ENCODE peak calls at places on chromosomes 12 and 14, in eight cellular contexts. One of them, this sample, is unnamed.

GRCh38 chr12:53078425-53079225 is 565 bp downstream of the SPRYD3 start:
- DNase-seq in fibroblast of the aortic adventitia: peak; percentile 46
- DNase-seq in CD8-positive, alpha-beta T cell: peak; percentile 45
- DNase-seq in lower leg skin: peak; percentile 36
- DNase-seq in IMR-90: peak; percentile 29
- DNase-seq in body of pancreas: peak; percentile 61
- DNase-seq in AG10803: peak; percentile 51
- DNase-seq in BE2C: no peak
- DNase-seq in this sample: no peak

GRCh38 chr14:26596722-26597030 is 1.2 kb downstream of the NOVA1 start:
- DNase-seq in fibroblast of the aortic adventitia: peak; percentile 34
- DNase-seq in AG10803: no peak
- DNase-seq in IMR-90: peak; percentile 1
- DNase-seq in CD8-positive, alpha-beta T cell: no peak
- DNase-seq in BE2C: peak; percentile 17
- DNase-seq in body of pancreas: peak; percentile 11
- DNase-seq in lower leg skin: no peak
- DNase-seq in this sample: peak; percentile 12

GRCh38 chr14:72518809-72519377 is 375.0 kb downstream of the DPF3 start:
- DNase-seq in lower leg skin: no peak
- DNase-seq in body of pancreas: no peak
- DNase-seq in BE2C: no peak
- DNase-seq in AG10803: no peak
- DNase-seq in CD8-positive, alpha-beta T cell: peak; percentile 31
- DNase-seq in fibroblast of the aortic adventitia: no peak
- DNase-seq in IMR-90: no peak
- DNase-seq in this sample: no peak

GRCh38 chr12:109389146-109389545 is 41.4 kb downstream of the MYO1H start:
- DNase-seq in fibroblast of the aortic adventitia: no peak
- DNase-seq in AG10803: no peak
- DNase-seq in BE2C: peak; percentile 71
- DNase-seq in body of pancreas: no peak
- DNase-seq in CD8-positive, alpha-beta T cell: no peak
- DNase-seq in IMR-90: no peak
- DNase-seq in lower leg skin: no peak
- DNase-seq in this sample: no peak

GRCh38 chr12:28235985-28236384 is 45.7 kb downstream of the CCDC91 start:
- DNase-seq in lower leg skin: no peak
- DNase-seq in body of pancreas: no peak
- DNase-seq in CD8-positive, alpha-beta T cell: no peak
- DNase-seq in fibroblast of the aortic adventitia: no peak
- DNase-seq in AG10803: no peak
- DNase-seq in IMR-90: no peak
- DNase-seq in BE2C: no peak
- DNase-seq in this sample: no peak

GRCh38 chr12:6426882-6427671 is 17.7 kb upstream of the CD27 start:
- DNase-seq in IMR-90: no peak
- DNase-seq in CD8-positive, alpha-beta T cell: peak; percentile 68
- DNase-seq in body of pancreas: no peak
- DNase-seq in fibroblast of the aortic adventitia: no peak
- DNase-seq in AG10803: no peak
- DNase-seq in BE2C: no peak
- DNase-seq in lower leg skin: no peak
- DNase-seq in this sample: no peak

GRCh38 chr14:44963775-44964380 is 1.9 kb downstream of the TOGARAM1 start:
- DNase-seq in IMR-90: no peak
- DNase-seq in body of pancreas: no peak
- DNase-seq in lower leg skin: no peak
- DNase-seq in BE2C: peak; percentile 49
- DNase-seq in fibroblast of the aortic adventitia: peak; percentile 37
- DNase-seq in CD8-positive, alpha-beta T cell: no peak
- DNase-seq in AG10803: peak; percentile 31
- DNase-seq in this sample: no peak

GRCh38 chr12:47992776-47993175 is 11.5 kb downstream of the COL2A1 start:
- DNase-seq in CD8-positive, alpha-beta T cell: no peak
- DNase-seq in fibroblast of the aortic adventitia: no peak
- DNase-seq in AG10803: no peak
- DNase-seq in BE2C: no peak
- DNase-seq in lower leg skin: no peak
- DNase-seq in body of pancreas: no peak
- DNase-seq in IMR-90: no peak
- DNase-seq in this sample: no peak

GRCh38 chr12:72057330-72057911 is 118.8 kb downstream of the TPH2 start:
- DNase-seq in CD8-positive, alpha-beta T cell: no peak
- DNase-seq in lower leg skin: no peak
- DNase-seq in BE2C: no peak
- DNase-seq in fibroblast of the aortic adventitia: no peak
- DNase-seq in IMR-90: no peak
- DNase-seq in AG10803: no peak
- DNase-seq in body of pancreas: no peak
- DNase-seq in this sample: no peak

GRCh38 chr12:8697476-8698131 is at the start of gene RIMKLB:
- DNase-seq in CD8-positive, alpha-beta T cell: peak; percentile 74
- DNase-seq in IMR-90: peak; percentile 57
- DNase-seq in lower leg skin: peak; percentile 54
- DNase-seq in body of pancreas: peak; percentile 69
- DNase-seq in BE2C: peak; percentile 69
- DNase-seq in AG10803: peak; percentile 69
- DNase-seq in fibroblast of the aortic adventitia: peak; percentile 63
- DNase-seq in this sample: peak; percentile 89

GRCh38 chr14:30528119-30528518 is 30.8 kb upstream of the G2E3 start:
- DNase-seq in body of pancreas: no peak
- DNase-seq in lower leg skin: no peak
- DNase-seq in BE2C: no peak
- DNase-seq in CD8-positive, alpha-beta T cell: no peak
- DNase-seq in fibroblast of the aortic adventitia: no peak
- DNase-seq in IMR-90: no peak
- DNase-seq in AG10803: no peak
- DNase-seq in this sample: no peak

GRCh38 chr12:108611884-108612415 is 14.1 kb upstream of the TMEM119 start:
- DNase-seq in body of pancreas: no peak
- DNase-seq in lower leg skin: no peak
- DNase-seq in CD8-positive, alpha-beta T cell: peak; percentile 47
- DNase-seq in IMR-90: peak; percentile 89
- DNase-seq in fibroblast of the aortic adventitia: peak; percentile 78
- DNase-seq in BE2C: peak; percentile 44
- DNase-seq in AG10803: peak; percentile 82
- DNase-seq in this sample: peak; percentile 37

GRCh38 chr12:19779393-19780056 is 340.2 kb downstream of the AEBP2 start:
- DNase-seq in BE2C: no peak
- DNase-seq in body of pancreas: no peak
- DNase-seq in fibroblast of the aortic adventitia: peak; percentile 54
- DNase-seq in CD8-positive, alpha-beta T cell: no peak
- DNase-seq in AG10803: peak; percentile 12
- DNase-seq in lower leg skin: no peak
- DNase-seq in IMR-90: no peak
- DNase-seq in this sample: peak; percentile 55

GRCh38 chr12:47909839-47910465 is 5.2 kb upstream of the VDR start:
- DNase-seq in lower leg skin: no peak
- DNase-seq in fibroblast of the aortic adventitia: no peak
- DNase-seq in BE2C: no peak
- DNase-seq in CD8-positive, alpha-beta T cell: no peak
- DNase-seq in body of pancreas: no peak
- DNase-seq in AG10803: no peak
- DNase-seq in IMR-90: no peak
- DNase-seq in this sample: no peak

GRCh38 chr14:95979339-95980042 is 59.7 kb upstream of the C14orf132 start:
- DNase-seq in body of pancreas: no peak
- DNase-seq in IMR-90: no peak
- DNase-seq in CD8-positive, alpha-beta T cell: no peak
- DNase-seq in fibroblast of the aortic adventitia: no peak
- DNase-seq in lower leg skin: no peak
- DNase-seq in AG10803: no peak
- DNase-seq in BE2C: no peak
- DNase-seq in this sample: no peak

GRCh38 chr14:104678346-104678745 is 11.1 kb upstream of the INF2 start:
- DNase-seq in body of pancreas: peak; percentile 14
- DNase-seq in BE2C: no peak
- DNase-seq in lower leg skin: no peak
- DNase-seq in AG10803: peak; percentile 25
- DNase-seq in IMR-90: peak; percentile 34
- DNase-seq in CD8-positive, alpha-beta T cell: no peak
- DNase-seq in fibroblast of the aortic adventitia: peak; percentile 35
- DNase-seq in this sample: peak; percentile 47

GRCh38 chr12:2691001-2691339 is 103.8 kb upstream of the FKBP4 start:
- DNase-seq in lower leg skin: no peak
- DNase-seq in BE2C: no peak
- DNase-seq in body of pancreas: no peak
- DNase-seq in CD8-positive, alpha-beta T cell: peak; percentile 38
- DNase-seq in AG10803: no peak
- DNase-seq in IMR-90: peak; percentile 7
- DNase-seq in fibroblast of the aortic adventitia: no peak
- DNase-seq in this sample: peak; percentile 65

GRCh38 chr12:52182898-52183543 is 8.8 kb downstream of the KRT80 start:
- DNase-seq in CD8-positive, alpha-beta T cell: no peak
- DNase-seq in lower leg skin: no peak
- DNase-seq in body of pancreas: no peak
- DNase-seq in fibroblast of the aortic adventitia: no peak
- DNase-seq in BE2C: no peak
- DNase-seq in AG10803: no peak
- DNase-seq in IMR-90: peak; percentile 59
- DNase-seq in this sample: no peak

GRCh38 chr12:12070674-12071661 is at the start of gene BCL2L14:
- DNase-seq in CD8-positive, alpha-beta T cell: no peak
- DNase-seq in fibroblast of the aortic adventitia: no peak
- DNase-seq in lower leg skin: no peak
- DNase-seq in BE2C: no peak
- DNase-seq in AG10803: peak; percentile 16
- DNase-seq in body of pancreas: peak; percentile 33
- DNase-seq in IMR-90: no peak
- DNase-seq in this sample: no peak

GRCh38 chr12:32399045-32399372 is 349 bp upstream of the FGD4 start:
- DNase-seq in AG10803: no peak
- DNase-seq in body of pancreas: no peak
- DNase-seq in BE2C: no peak
- DNase-seq in IMR-90: no peak
- DNase-seq in CD8-positive, alpha-beta T cell: no peak
- DNase-seq in fibroblast of the aortic adventitia: no peak
- DNase-seq in lower leg skin: no peak
- DNase-seq in this sample: no peak

GRCh38 chr12:81758421-81759214 is 532 bp downstream of the PPFIA2 start:
- DNase-seq in CD8-positive, alpha-beta T cell: no peak
- DNase-seq in body of pancreas: no peak
- DNase-seq in lower leg skin: no peak
- DNase-seq in fibroblast of the aortic adventitia: peak; percentile 13
- DNase-seq in AG10803: peak; percentile 10
- DNase-seq in BE2C: peak; percentile 32
- DNase-seq in IMR-90: no peak
- DNase-seq in this sample: peak; percentile 49

GRCh38 chr12:51517316-51517715 is 73.7 kb upstream of the SCN8A start:
- DNase-seq in fibroblast of the aortic adventitia: no peak
- DNase-seq in IMR-90: no peak
- DNase-seq in AG10803: no peak
- DNase-seq in lower leg skin: no peak
- DNase-seq in body of pancreas: no peak
- DNase-seq in CD8-positive, alpha-beta T cell: no peak
- DNase-seq in BE2C: no peak
- DNase-seq in this sample: no peak

GRCh38 chr14:95519699-95520098 is 3.2 kb upstream of the SYNE3 start:
- DNase-seq in IMR-90: peak; percentile 77
- DNase-seq in fibroblast of the aortic adventitia: peak; percentile 92
- DNase-seq in CD8-positive, alpha-beta T cell: peak; percentile 63
- DNase-seq in AG10803: peak; percentile 92
- DNase-seq in body of pancreas: no peak
- DNase-seq in lower leg skin: peak; percentile 89
- DNase-seq in BE2C: no peak
- DNase-seq in this sample: no peak

GRCh38 chr14:85824526-85824925 is 294.6 kb downstream of the FLRT2 start:
- DNase-seq in fibroblast of the aortic adventitia: no peak
- DNase-seq in lower leg skin: no peak
- DNase-seq in BE2C: no peak
- DNase-seq in IMR-90: no peak
- DNase-seq in CD8-positive, alpha-beta T cell: no peak
- DNase-seq in body of pancreas: no peak
- DNase-seq in AG10803: no peak
- DNase-seq in this sample: no peak

GRCh38 chr12:51269174-51270066 is 795 bp downstream of the SMAGP start:
- DNase-seq in body of pancreas: peak; percentile 76
- DNase-seq in CD8-positive, alpha-beta T cell: peak; percentile 46
- DNase-seq in BE2C: peak; percentile 68
- DNase-seq in IMR-90: no peak
- DNase-seq in fibroblast of the aortic adventitia: peak; percentile 49
- DNase-seq in lower leg skin: no peak
- DNase-seq in AG10803: peak; percentile 29
- DNase-seq in this sample: peak; percentile 59

GRCh38 chr12:122961551-122962329 is 4.5 kb downstream of the ABCB9 start:
- DNase-seq in lower leg skin: no peak
- DNase-seq in BE2C: no peak
- DNase-seq in IMR-90: no peak
- DNase-seq in body of pancreas: no peak
- DNase-seq in fibroblast of the aortic adventitia: no peak
- DNase-seq in CD8-positive, alpha-beta T cell: no peak
- DNase-seq in AG10803: no peak
- DNase-seq in this sample: no peak
- TF ChIP-seq CTCF in lower leg skin: no peak
- TF ChIP-seq CTCF in BE2C: no peak
- TF ChIP-seq CTCF in IMR-90: no peak
- TF ChIP-seq CTCF in body of pancreas: no peak
- TF ChIP-seq CTCF in fibroblast of the aortic adventitia: no peak
- TF ChIP-seq CTCF in CD8-positive, alpha-beta T cell: no peak
- TF ChIP-seq CTCF in AG10803: no peak
- TF ChIP-seq CTCF in this sample: no peak

GRCh38 chr14:102295301-102295700 is 9.7 kb downstream of the MOK start:
- DNase-seq in CD8-positive, alpha-beta T cell: no peak
- DNase-seq in lower leg skin: no peak
- DNase-seq in body of pancreas: no peak
- DNase-seq in IMR-90: peak; percentile 41
- DNase-seq in AG10803: peak; percentile 45
- DNase-seq in BE2C: no peak
- DNase-seq in fibroblast of the aortic adventitia: peak; percentile 63
- DNase-seq in this sample: no peak
- TF ChIP-seq CTCF in CD8-positive, alpha-beta T cell: no peak
- TF ChIP-seq CTCF in lower leg skin: no peak
- TF ChIP-seq CTCF in body of pancreas: no peak
- TF ChIP-seq CTCF in IMR-90: peak; percentile 38
- TF ChIP-seq CTCF in AG10803: peak; percentile 53
- TF ChIP-seq CTCF in BE2C: peak; percentile 52
- TF ChIP-seq CTCF in fibroblast of the aortic adventitia: peak; percentile 69
- TF ChIP-seq CTCF in this sample: no peak

DNA sequence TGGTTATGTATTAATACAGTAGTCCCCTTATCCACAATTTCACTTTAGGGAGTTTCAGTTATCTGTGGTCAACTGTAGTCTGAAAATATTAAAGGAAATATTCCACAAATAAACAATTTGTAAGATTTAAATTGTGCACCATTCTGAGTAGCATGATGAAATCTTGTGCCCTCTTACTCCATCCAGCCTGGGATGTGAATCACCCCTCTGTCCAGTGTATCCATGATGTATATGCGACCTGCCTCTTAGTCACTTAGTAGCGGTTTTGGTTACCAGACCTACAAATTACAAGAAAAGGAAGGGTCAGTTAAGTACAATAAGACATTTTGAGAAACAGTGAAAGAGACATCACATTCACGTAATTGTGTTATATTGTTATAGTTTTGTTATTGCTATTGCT is 39.9 kb upstream of the MDGA2 start:
- DNase-seq in BE2C: no peak
- DNase-seq in body of pancreas: no peak
- DNase-seq in CD8-positive, alpha-beta T cell: no peak
- DNase-seq in IMR-90: peak; percentile 0
- DNase-seq in fibroblast of the aortic adventitia: no peak
- DNase-seq in AG10803: no peak
- DNase-seq in lower leg skin: no peak
- DNase-seq in this sample: no peak
- TF ChIP-seq CTCF in BE2C: no peak
- TF ChIP-seq CTCF in body of pancreas: no peak
- TF ChIP-seq CTCF in CD8-positive, alpha-beta T cell: no peak
- TF ChIP-seq CTCF in IMR-90: no peak
- TF ChIP-seq CTCF in fibroblast of the aortic adventitia: no peak
- TF ChIP-seq CTCF in AG10803: no peak
- TF ChIP-seq CTCF in lower leg skin: no peak
- TF ChIP-seq CTCF in this sample: no peak

GRCh38 chr14:50055461-50056228 is 60.7 kb downstream of the VCPKMT start:
- DNase-seq in lower leg skin: no peak
- DNase-seq in BE2C: no peak
- DNase-seq in IMR-90: no peak
- DNase-seq in body of pancreas: no peak
- DNase-seq in AG10803: no peak
- DNase-seq in CD8-positive, alpha-beta T cell: no peak
- DNase-seq in fibroblast of the aortic adventitia: no peak
- DNase-seq in this sample: no peak
- TF ChIP-seq CTCF in lower leg skin: no peak
- TF ChIP-seq CTCF in BE2C: peak; percentile 30
- TF ChIP-seq CTCF in IMR-90: peak; percentile 13
- TF ChIP-seq CTCF in body of pancreas: no peak
- TF ChIP-seq CTCF in AG10803: no peak
- TF ChIP-seq CTCF in CD8-positive, alpha-beta T cell: no peak
- TF ChIP-seq CTCF in fibroblast of the aortic adventitia: peak; percentile 20
- TF ChIP-seq CTCF in this sample: no peak

This sample was measured in nephron progenitor cell.